ENCODE peak calls at places on chromosomes 6 and 20, in five cellular contexts. D is right lobe of liver, S is fibroblast of pulmonary artery, Z is cardiac fibroblast, F is AG04450. N is an unnamed sample.

GRCh38 chr6:12899080-12899815 is 182.7 kb downstream of the PHACTR1 start:
- DNase-seq in D (no peak), S (no peak), Z (no peak), F (no peak), N (no peak)

GRCh38 chr6:16200231-16200941 is 38.0 kb upstream of the GMPR start:
- DNase-seq in D (no peak), S (peak), Z (peak), F (no peak), N (peak)

GRCh38 chr6:19988555-19988954 is 151.4 kb downstream of the ID4 start:
- DNase-seq in D (no peak), S (peak), Z (peak), F (no peak), N (peak)

GRCh38 chr6:146363838-146364607 is 179.6 kb upstream of the RAB32 start:
- DNase-seq in D (no peak), S (no peak), Z (no peak), F (no peak), N (no peak)

GRCh38 chr6:108974201-108974600 is 120.4 kb downstream of the SESN1 start:
- DNase-seq in D (no peak), S (no peak), Z (no peak), F (no peak), N (no peak)

GRCh38 chr6:150734235-150734634 is 131.3 kb upstream of the MTHFD1L start:
- DNase-seq in D (no peak), S (no peak), Z (no peak), F (no peak), N (no peak)

GRCh38 chr6:7003041-7003440 is 104.7 kb upstream of the RREB1 start:
- DNase-seq in D (no peak), S (no peak), Z (no peak), F (no peak), N (no peak)

GRCh38 chr6:122652431-122652830 is 42.2 kb downstream of the PKIB start:
- DNase-seq in D (no peak), S (no peak), Z (peak), F (no peak), N (peak)

GRCh38 chr6:116251568-116252384 is 2.1 kb downstream of the TSPYL4 start:
- DNase-seq in D (no peak), S (peak), Z (peak), F (no peak), N (peak)

GRCh38 chr6:119497988-119498727 is 148.6 kb upstream of the MAN1A1 start:
- DNase-seq in D (no peak), S (no peak), Z (no peak), F (no peak), N (no peak)

GRCh38 chr6:144151010-144151727 is 852 bp downstream of the STX11 start:
- DNase-seq in D (peak), S (peak), Z (peak), F (no peak), N (peak)

GRCh38 chr6:23413327-23414203 is 712.5 kb upstream of the NRSN1 start:
- DNase-seq in D (no peak), S (peak), Z (peak), F (peak), N (peak)

GRCh38 chr20:6492396-6493055 is 275.0 kb upstream of the BMP2 start:
- DNase-seq in D (no peak), S (peak), Z (peak), F (no peak), N (peak)

GRCh38 chr20:8039048-8039447 is 19.5 kb upstream of the TMX4 start:
- DNase-seq in D (no peak), S (no peak), Z (no peak), F (no peak), N (no peak)

GRCh38 chr6:424741-425417 is 33.3 kb downstream of the IRF4 start:
- DNase-seq in D (no peak), S (no peak), Z (no peak), F (no peak), N (peak)

GRCh38 chr6:166258854-166259276 is 49.3 kb downstream of the PRR18 start:
- DNase-seq in D (no peak), S (no peak), Z (no peak), F (no peak), N (no peak)

GRCh38 chr6:2818593-2818992 is 23.1 kb downstream of the SERPINB1 start:
- DNase-seq in D (no peak), S (peak), Z (peak), F (no peak), N (peak)

GRCh38 chr6:2245954-2246863 is 804 bp upstream of the GMDS start:
- DNase-seq in D (peak), S (peak), Z (peak), F (peak), N (peak)

GRCh38 chr20:59749293-59749680 is 144.9 kb downstream of the PHACTR3 start:
- DNase-seq in D (no peak), S (peak), Z (peak), F (no peak), N (no peak)

GRCh38 chr20:17859616-17860232 is 108.9 kb downstream of the SNX5 start:
- DNase-seq in D (peak), S (no peak), Z (no peak), F (no peak), N (no peak)

GRCh38 chr6:12232339-12232738 is 57.8 kb upstream of the EDN1 start:
- DNase-seq in D (no peak), S (peak), Z (peak), F (no peak), N (peak)

GRCh38 chr6:27477318-27478013 is 4.6 kb upstream of the ZNF184 start:
- DNase-seq in D (no peak), S (no peak), Z (no peak), F (no peak), N (no peak)

GRCh38 chr6:16276991-16277981 is 38.9 kb downstream of the GMPR start:
- DNase-seq in D (no peak), S (peak), Z (peak), F (peak), N (peak)

GRCh38 chr20:370151-370600 is 10.4 kb upstream of the TRIB3 start:
- DNase-seq in D (no peak), S (no peak), Z (no peak), F (no peak), N (no peak)

GRCh38 chr20:57902478-57902877 is 192.7 kb upstream of the PMEPA1 start:
- DNase-seq in D (no peak), S (peak), Z (peak), F (no peak), N (peak)

GRCh38 chr6:10446548-10446947 is 31.7 kb upstream of the TFAP2A start:
- DNase-seq in D (no peak), S (no peak), Z (no peak), F (no peak), N (no peak)

GRCh38 chr6:163645560-163645959 is 231.0 kb downstream of the QKI start:
- DNase-seq in D (no peak), S (no peak), Z (no peak), F (no peak), N (peak)

GRCh38 chr6:44537306-44538049 is 150.0 kb downstream of the CDC5L start:
- DNase-seq in D (no peak), S (no peak), Z (no peak), F (no peak), N (no peak)

GRCh38 chr20:5504061-5504739 is 187.4 kb upstream of the PROKR2 start:
- DNase-seq in D (peak), S (peak), Z (peak), F (no peak), N (peak)

GRCh38 chr6:123380257-123380656 is 256.5 kb downstream of the TRDN start:
- DNase-seq in D (no peak), S (peak), Z (peak), F (no peak), N (peak)

GRCh38 chr6:87391334-87391733 is 16.4 kb upstream of the CFAP206 start:
- DNase-seq in D (peak), S (peak), Z (peak), F (no peak), N (peak)

GRCh38 chr6:145963216-145964068 is 716 bp downstream of the SHPRH start:
- DNase-seq in D (no peak), S (peak), Z (peak), F (no peak), N (peak)

GRCh38 chr6:41536884-41537347 is 9.3 kb upstream of the FOXP4 start:
- DNase-seq in D (peak), S (peak), Z (peak), F (no peak), N (no peak)

DNA sequence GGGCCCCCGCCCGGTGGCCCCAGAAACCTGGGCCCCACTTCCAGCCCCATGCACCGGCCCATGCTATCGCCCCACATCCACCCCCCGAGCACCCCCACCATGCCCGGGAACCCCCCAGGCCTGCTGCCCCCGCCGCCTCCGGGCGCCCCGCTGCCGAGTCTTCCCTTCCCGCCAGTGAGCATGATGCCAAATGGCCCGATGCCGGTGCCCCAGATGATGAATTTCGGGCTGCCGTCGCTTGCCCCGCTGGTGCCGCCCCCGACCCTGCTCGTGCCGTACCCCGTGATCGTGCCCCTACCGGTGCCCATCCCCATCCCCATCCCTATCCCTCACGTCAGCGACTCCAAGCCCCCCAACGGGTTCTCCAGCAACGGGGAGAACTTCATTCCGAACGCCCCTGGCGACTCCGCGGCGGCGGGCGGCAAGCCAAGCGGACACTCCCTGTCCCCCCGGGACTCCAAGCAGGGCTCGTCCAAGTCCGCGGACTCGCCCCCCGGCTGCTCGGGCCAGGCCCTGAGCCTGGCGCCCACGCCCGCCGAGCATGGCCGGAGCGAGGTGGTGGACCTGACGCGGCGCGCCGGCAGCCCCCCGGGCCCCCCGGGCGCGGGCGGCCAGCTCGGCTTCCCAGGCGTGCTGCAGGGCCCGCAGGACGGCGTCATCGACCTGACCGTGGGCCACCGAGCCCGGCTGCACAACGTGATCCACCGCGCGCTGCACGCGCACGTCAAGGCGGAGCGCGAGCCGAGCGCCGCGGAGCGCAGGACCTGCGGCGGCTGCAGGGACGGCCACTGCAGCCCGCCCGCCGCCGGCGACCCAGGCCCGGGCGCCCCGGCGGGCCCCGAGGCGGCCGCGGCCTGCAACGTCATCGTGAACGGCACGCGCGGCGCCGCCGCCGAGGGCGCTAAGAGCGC is 144.5 kb downstream of the SOBP start:
- DNase-seq in D (no peak), S (no peak), Z (no peak), F (no peak), N (no peak)
- H3K4me3 ChIP-seq in D (peak), S (no peak), Z (no peak), F (no peak), N (peak)

GRCh38 chr6:154448448-154449096 is 61.9 kb downstream of the CNKSR3 start:
- DNase-seq in D (no peak), S (peak), Z (peak), F (peak), N (peak)
- TF ChIP-seq CTCF in D (peak), S (peak), Z (peak), F (peak), N (peak)

GRCh38 chr20:43187476-43188233 is 2.1 kb downstream of the PTPRT start:
- DNase-seq in D (peak), S (peak), Z (peak), F (no peak), N (peak)
- H3K4me3 ChIP-seq in D (peak), S (no peak), Z (no peak), F (no peak), N (no peak)

DNA sequence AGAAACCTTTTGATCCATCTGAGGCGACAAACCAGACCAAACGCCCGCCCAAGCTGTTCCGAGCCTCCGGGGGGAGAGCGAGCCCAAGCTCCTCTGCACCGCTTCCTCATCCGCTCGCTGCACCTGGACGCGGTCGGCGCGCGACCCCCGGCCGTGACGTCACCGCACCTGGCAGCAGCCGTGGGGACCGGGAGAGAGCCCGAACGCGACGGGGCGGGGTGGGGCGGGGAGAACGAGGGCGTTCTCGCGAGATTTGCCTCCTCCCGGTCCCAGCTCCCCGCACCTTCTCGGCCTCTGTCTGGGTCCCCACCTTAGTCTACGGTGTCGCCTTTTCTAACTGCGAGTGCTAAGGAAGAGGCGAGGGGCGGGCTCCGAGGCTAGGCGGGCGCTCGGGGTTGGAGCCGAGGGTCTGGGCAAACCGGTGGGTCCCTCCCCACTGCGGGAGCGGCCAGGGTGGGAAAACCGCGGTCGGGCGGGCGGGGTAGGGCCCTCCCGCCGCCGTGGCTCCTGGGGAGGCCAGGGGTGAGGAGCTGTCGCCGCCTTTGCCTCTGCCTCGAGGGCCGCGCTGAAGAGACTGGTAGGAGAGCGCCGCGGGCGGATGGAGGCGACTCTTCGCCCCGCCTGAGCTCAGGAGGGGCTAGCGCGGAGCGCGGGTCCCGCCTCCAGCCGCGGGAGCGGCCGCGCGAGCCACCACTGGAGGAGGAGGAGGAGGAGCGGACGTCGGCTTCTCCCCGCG is at the start of gene CD2AP:
- DNase-seq in D (peak), S (peak), Z (peak), F (peak), N (peak)
- TF ChIP-seq CTCF in D (peak), S (no peak), Z (no peak), F (no peak), N (no peak)

DNA sequence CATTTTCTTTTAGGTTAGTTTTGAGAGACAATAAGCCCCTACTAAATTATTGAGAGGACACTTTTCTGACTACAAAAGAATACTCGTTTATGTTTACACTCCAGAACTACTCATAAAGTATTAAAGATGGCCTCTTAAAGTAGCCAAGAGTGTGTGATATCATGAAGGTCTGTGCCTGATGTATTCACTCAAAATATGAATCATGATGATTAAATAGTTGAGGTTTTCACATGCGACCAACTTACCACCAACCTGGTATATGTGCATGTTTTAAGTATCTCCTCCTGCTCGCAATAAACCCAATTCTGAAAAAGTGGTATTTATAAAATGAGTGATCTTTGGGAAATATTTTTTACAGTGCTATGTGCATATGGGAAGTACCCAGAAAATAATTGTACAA is 43.9 kb downstream of the IL20RA start:
- DNase-seq in D (no peak), S (no peak), Z (no peak), F (no peak), N (no peak)
- H3K4me3 ChIP-seq in D (no peak), S (no peak), Z (no peak), F (no peak), N (no peak)

DNA sequence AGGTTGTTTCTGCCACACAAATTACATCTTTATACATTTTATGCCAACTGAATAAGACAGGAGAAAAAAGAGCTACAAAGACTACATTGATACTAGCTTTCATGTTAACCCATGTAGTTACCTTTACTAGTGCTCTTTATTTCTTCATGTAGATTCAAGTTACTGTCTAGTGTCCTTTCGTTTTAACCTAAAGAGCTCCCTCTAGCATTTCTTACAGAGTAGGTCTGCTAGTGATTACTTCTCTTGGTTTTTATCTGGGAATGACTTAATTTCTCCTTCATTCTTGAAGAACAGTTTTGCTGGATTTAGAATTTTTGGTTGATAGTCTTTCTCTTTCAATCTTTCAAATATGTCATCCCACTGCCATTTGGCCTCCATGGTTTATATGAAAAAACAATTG is 21.2 kb upstream of the NOP56 start:
- DNase-seq in D (no peak), S (no peak), Z (peak), F (no peak), N (peak)
- TF ChIP-seq CTCF in D (no peak), S (peak), Z (no peak), F (no peak), N (peak)

GRCh38 chr6:43274127-43274915 is 23.7 kb upstream of the SLC22A7 start:
- DNase-seq in D (no peak), S (no peak), Z (no peak), F (no peak), N (no peak)
- H3K4me3 ChIP-seq in D (peak), S (no peak), Z (no peak), F (no peak), N (no peak)

DNA sequence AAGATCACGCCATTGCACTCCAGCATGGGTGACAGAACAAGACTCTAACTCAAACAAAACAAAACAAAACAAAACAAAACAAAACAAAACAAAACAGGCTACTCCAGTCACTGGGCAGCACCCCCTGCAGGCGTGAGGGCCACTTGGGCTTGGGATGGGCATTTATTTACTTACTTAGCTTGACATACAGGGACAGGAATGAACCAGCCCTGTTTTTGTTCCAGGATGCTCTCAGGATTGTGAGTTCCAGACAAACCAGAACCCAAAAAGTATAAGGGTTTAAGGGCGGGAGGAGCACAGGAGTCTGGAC is 4.0 kb upstream of the PTPN1 start:
- DNase-seq in D (no peak), S (no peak), Z (no peak), F (no peak), N (no peak)
- TF ChIP-seq CTCF in D (no peak), S (no peak), Z (peak), F (peak), N (peak)

GRCh38 chr6:168852336-168852884 is 401.2 kb downstream of the THBS2 start:
- DNase-seq in D (no peak), S (no peak), Z (peak), F (no peak), N (no peak)
- H3K4me3 ChIP-seq in D (no peak), S (no peak), Z (no peak), F (no peak), N (peak)

DNA sequence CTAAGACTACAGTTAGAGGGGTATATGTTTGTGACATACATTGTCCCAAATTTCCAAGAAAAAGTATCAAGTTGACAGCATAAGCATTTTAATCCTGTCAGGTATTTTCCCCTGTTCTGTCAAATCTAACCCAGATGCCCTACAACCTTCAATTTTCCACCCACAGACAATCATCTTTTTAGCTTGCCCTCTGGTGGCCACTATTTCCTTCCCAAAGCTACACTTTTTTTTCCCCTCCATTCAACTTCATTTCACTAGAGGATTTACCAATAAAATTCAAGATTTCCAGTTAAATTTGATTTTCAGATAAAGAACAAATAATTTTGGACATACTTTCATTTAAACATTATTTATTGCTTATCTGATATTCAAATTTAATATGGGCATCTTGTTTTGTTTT is 286.6 kb downstream of the TENT5A start:
- DNase-seq in D (no peak), S (peak), Z (peak), F (no peak), N (peak)
- TF ChIP-seq CTCF in D (peak), S (peak), Z (peak), F (peak), N (peak)